ENCODE peak calls at places on chromosomes 11 and 22, in ten cellular contexts. X, M, B, N, I, F, L, K, T and Y are unnamed samples.

GRCh38 chr11:1486054-1486825 is at the start of gene MOB2:
- DNase-seq in F (peak), T (peak), N (peak), X (peak), L (peak), M (no peak), K (peak), B (peak), I (no peak), Y (no peak)

GRCh38 chr22:46421272-46421671 is 85.8 kb downstream of the TRMU start:
- DNase-seq in X (no peak), N (peak), F (no peak), M (no peak), L (no peak), I (no peak), K (no peak), B (peak), T (no peak), Y (no peak)

GRCh38 chr11:103862049-103862826 is 174.2 kb upstream of the DDI1 start:
- DNase-seq in M (no peak), X (no peak), N (no peak), L (no peak), K (no peak), F (no peak), I (no peak), T (no peak), B (no peak), Y (no peak)

GRCh38 chr22:42780070-42780540 is 59.4 kb upstream of the A4GALT start:
- DNase-seq in F (peak), L (peak), X (peak), M (no peak), B (no peak), I (peak), K (peak), T (peak), N (peak), Y (peak)

GRCh38 chr11:124174001-124174400 is 9.1 kb upstream of the OR10D3 start:
- DNase-seq in I (peak), L (no peak), B (no peak), F (peak), K (peak), T (no peak), N (no peak), X (no peak), M (no peak), Y (peak)

GRCh38 chr11:113906515-113906914 is 1.9 kb downstream of the HTR3B start:
- DNase-seq in I (no peak), N (no peak), X (peak), K (no peak), L (no peak), B (no peak), M (no peak), F (no peak), T (no peak), Y (no peak)

GRCh38 chr11:2777396-2777795 is 77.6 kb upstream of the KCNQ1OT1 start:
- DNase-seq in F (peak), M (peak), B (peak), T (peak), X (peak), N (peak), L (no peak), K (peak), I (peak), Y (peak)

GRCh38 chr22:41916745-41917358 is 2.0 kb upstream of the SHISA8 start:
- DNase-seq in I (no peak), F (no peak), K (no peak), L (no peak), B (no peak), T (no peak), N (no peak), M (no peak), X (no peak), Y (no peak)

GRCh38 chr11:2414616-2415015 is 14.1 kb downstream of the TSSC4 start:
- DNase-seq in F (no peak), I (no peak), N (no peak), M (no peak), B (no peak), T (no peak), L (no peak), K (no peak), X (no peak), Y (no peak)

GRCh38 chr22:48237466-48237865 is 1475.0 kb downstream of the TBC1D22A start:
- DNase-seq in M (no peak), X (peak), T (no peak), F (no peak), L (no peak), N (no peak), B (no peak), I (no peak), K (no peak), Y (no peak)

GRCh38 chr11:102583437-102583836 is 41.7 kb downstream of the MMP20 start:
- DNase-seq in T (no peak), M (no peak), B (no peak), I (no peak), X (no peak), F (no peak), L (no peak), N (no peak), K (no peak), Y (no peak)

GRCh38 chr11:117606211-117606610 is 190.8 kb downstream of the DSCAML1 start:
- DNase-seq in N (no peak), L (no peak), X (no peak), I (no peak), K (no peak), T (no peak), M (no peak), F (no peak), B (no peak), Y (no peak)

GRCh38 chr22:17897864-17898263 is 123.6 kb upstream of the BID start:
- DNase-seq in T (no peak), M (no peak), N (no peak), X (no peak), K (no peak), L (no peak), F (no peak), I (no peak), B (no peak), Y (no peak)

GRCh38 chr11:85299247-85299646 is 327.9 kb downstream of the DLG2 start:
- DNase-seq in K (no peak), T (no peak), M (no peak), B (no peak), N (no peak), F (no peak), I (peak), X (no peak), L (no peak), Y (peak)

GRCh38 chr11:134503596-134503995 is 91.6 kb upstream of the B3GAT1 start:
- DNase-seq in T (no peak), X (peak), B (no peak), L (no peak), I (no peak), K (no peak), F (no peak), N (no peak), M (no peak), Y (no peak)

GRCh38 chr11:61518032-61518795 is 9.7 kb downstream of the LRRC10B start:
- DNase-seq in N (no peak), X (no peak), B (no peak), T (no peak), F (no peak), M (no peak), L (no peak), I (no peak), K (no peak), Y (no peak)

GRCh38 chr11:46294365-46295309 is 17.2 kb downstream of the CREB3L1 start:
- DNase-seq in F (peak), K (peak), I (no peak), L (no peak), B (no peak), N (no peak), M (no peak), T (no peak), X (peak), Y (peak)

GRCh38 chr11:46599340-46600067 is 5.7 kb upstream of the AMBRA1 start:
- DNase-seq in N (no peak), L (no peak), B (no peak), X (no peak), I (no peak), K (peak), M (no peak), T (peak), F (no peak), Y (no peak)

GRCh38 chr11:119691020-119691666 is 37.9 kb downstream of the NECTIN1 start:
- DNase-seq in X (no peak), I (no peak), M (no peak), N (no peak), L (no peak), T (no peak), B (no peak), F (no peak), K (no peak), Y (no peak)

GRCh38 chr11:119108151-119108856 is 1.2 kb downstream of the C2CD2L start:
- DNase-seq in F (peak), N (peak), M (no peak), I (no peak), K (peak), B (no peak), T (peak), L (peak), X (peak), Y (peak)

GRCh38 chr11:111793863-111794262 is 27.7 kb upstream of the PPP2R1B start:
- DNase-seq in N (no peak), T (no peak), F (peak), X (no peak), I (no peak), L (no peak), B (no peak), K (no peak), M (no peak), Y (no peak)

GRCh38 chr11:69443138-69443967 is 38.1 kb upstream of the LINC01488 start:
- DNase-seq in X (peak), L (peak), T (peak), K (peak), F (peak), M (peak), B (peak), I (peak), N (peak), Y (peak)

GRCh38 chr11:93718057-93718563 is 23.2 kb downstream of the TAF1D start:
- DNase-seq in N (no peak), B (no peak), M (no peak), K (no peak), L (no peak), I (no peak), F (no peak), X (no peak), T (no peak), Y (no peak)

GRCh38 chr22:24141586-24141985 is 39.7 kb upstream of the SUSD2 start:
- DNase-seq in L (peak), F (peak), N (no peak), B (no peak), X (no peak), M (no peak), K (no peak), I (no peak), T (no peak), Y (peak)

GRCh38 chr11:69381681-69382130 is 87.8 kb downstream of the MYEOV start:
- DNase-seq in T (no peak), K (no peak), B (no peak), N (no peak), L (peak), X (peak), I (no peak), F (no peak), M (no peak), Y (no peak)

GRCh38 chr22:19710020-19710768 is 4.1 kb upstream of the SEPTIN5 start:
- DNase-seq in M (no peak), T (no peak), X (no peak), N (no peak), I (no peak), K (no peak), F (no peak), L (no peak), B (no peak), Y (no peak)

GRCh38 chr22:35486116-35486631 is 54.5 kb upstream of the RASD2 start:
- DNase-seq in F (no peak), T (no peak), X (no peak), K (no peak), N (no peak), M (no peak), I (no peak), B (no peak), L (no peak), Y (no peak)

GRCh38 chr11:119722281-119722794 is 6.7 kb downstream of the NECTIN1 start:
- DNase-seq in T (no peak), F (no peak), N (no peak), K (no peak), L (peak), I (no peak), M (no peak), B (no peak), X (peak), Y (no peak)

GRCh38 chr11:100672483-100673038 is 14.5 kb upstream of the ARHGAP42 start:
- DNase-seq in N (no peak), L (no peak), K (no peak), B (no peak), M (no peak), X (no peak), F (no peak), T (no peak), I (no peak), Y (no peak)
- TF ChIP-seq POLR2A in N (no peak), L (no peak), K (no peak), B (no peak), M (no peak), X (no peak), F (no peak), T (no peak), I (no peak), Y (no peak)

DNA sequence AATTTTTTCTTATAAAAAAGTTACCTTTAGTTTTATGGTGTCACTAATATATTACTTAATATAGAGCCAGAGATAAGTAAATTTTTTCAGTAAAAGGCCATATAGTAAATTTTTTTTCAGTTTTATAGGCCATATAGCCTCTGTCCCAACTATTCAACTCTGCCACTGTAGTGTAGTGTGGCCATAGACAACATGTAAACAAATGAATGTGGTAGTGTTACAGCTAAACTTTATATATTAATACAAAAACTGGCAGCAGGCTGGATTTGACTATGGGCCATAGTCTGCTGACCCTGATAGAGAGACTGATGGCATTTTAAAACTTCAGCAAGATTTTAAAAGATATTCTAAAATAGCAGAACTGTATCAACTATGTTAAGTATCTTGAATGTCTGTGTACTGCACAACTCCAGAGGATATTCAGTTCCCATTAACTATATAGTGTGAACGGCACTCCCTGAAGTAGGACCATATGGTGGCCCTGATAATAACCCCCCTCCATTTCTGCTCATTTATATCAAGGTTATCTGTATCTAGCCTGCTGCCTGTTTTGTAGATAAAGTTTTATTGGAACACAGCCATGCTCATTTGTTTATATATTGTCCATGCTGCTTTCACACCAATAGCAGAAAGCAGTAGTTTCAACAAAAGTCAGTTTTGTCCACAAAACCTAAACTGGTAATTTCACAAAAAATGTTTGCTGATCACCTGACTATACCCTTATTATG is 71.6 kb downstream of the PRMT3 start:
- DNase-seq in L (no peak), M (no peak), F (no peak), B (no peak), T (no peak), I (no peak), N (no peak), X (no peak), K (no peak), Y (no peak)
- TF ChIP-seq POLR2A in L (no peak), M (no peak), F (no peak), B (no peak), T (no peak), I (no peak), N (no peak), X (no peak), K (no peak), Y (no peak)

GRCh38 chr22:44451016-44451415 is 47.0 kb downstream of the RTL6 start:
- DNase-seq in N (no peak), I (no peak), M (no peak), K (no peak), B (no peak), L (no peak), F (no peak), T (no peak), X (peak), Y (no peak)

GRCh38 chr22:44449061-44449682 is 48.9 kb downstream of the RTL6 start:
- DNase-seq in F (peak), L (no peak), K (no peak), T (no peak), I (peak), X (no peak), B (no peak), M (no peak), N (no peak), Y (peak)

GRCh38 chr22:44448271-44448780 is 49.7 kb downstream of the RTL6 start:
- DNase-seq in I (peak), X (peak), L (peak), K (peak), T (peak), B (peak), F (peak), M (peak), N (no peak), Y (peak)

GRCh38 chr22:44449683-44450425 is 48.2 kb downstream of the RTL6 start:
- DNase-seq in X (peak), N (no peak), K (no peak), T (no peak), I (no peak), L (no peak), F (no peak), B (no peak), M (no peak), Y (no peak)

GRCh38 chr22:44450503-44450902 is 47.5 kb downstream of the RTL6 start:
- DNase-seq in X (peak), L (no peak), M (no peak), K (no peak), F (no peak), I (no peak), B (no peak), T (no peak), N (no peak), Y (no peak)
- TF ChIP-seq POLR2A in X (no peak), L (no peak), M (no peak), K (no peak), F (no peak), I (no peak), B (no peak), T (no peak), N (no peak), Y (no peak)

GRCh38 chr22:50305658-50306566 is 1.5 kb downstream of the PLXNB2 start:
- DNase-seq in X (peak), B (peak), F (peak), K (peak), N (peak), L (peak), T (peak), I (peak), M (peak), Y (peak)
- TF ChIP-seq POLR2A in X (no peak), B (no peak), F (peak), K (peak), N (peak), L (peak), T (no peak), I (peak), M (peak), Y (no peak)

GRCh38 chr11:67372993-67373915 is at the start of gene CLCF1:
- DNase-seq in M (peak), I (peak), X (peak), B (peak), L (peak), T (peak), K (peak), N (peak), F (peak), Y (peak)

GRCh38 chr11:67374571-67375276 is 1.3 kb upstream of the CLCF1 start:
- DNase-seq in B (no peak), X (no peak), I (peak), N (no peak), L (no peak), M (no peak), F (no peak), T (no peak), K (peak), Y (no peak)

GRCh38 chr11:67375320-67376021 is 2.1 kb upstream of the CLCF1 start:
- DNase-seq in I (peak), N (no peak), M (no peak), T (no peak), B (no peak), F (no peak), X (no peak), L (no peak), K (no peak), Y (no peak)

GRCh38 chr11:67372232-67372992 is 986 bp downstream of the CLCF1 start:
- DNase-seq in I (no peak), B (no peak), M (no peak), T (no peak), X (no peak), L (no peak), F (no peak), N (no peak), K (peak), Y (no peak)

DNA sequence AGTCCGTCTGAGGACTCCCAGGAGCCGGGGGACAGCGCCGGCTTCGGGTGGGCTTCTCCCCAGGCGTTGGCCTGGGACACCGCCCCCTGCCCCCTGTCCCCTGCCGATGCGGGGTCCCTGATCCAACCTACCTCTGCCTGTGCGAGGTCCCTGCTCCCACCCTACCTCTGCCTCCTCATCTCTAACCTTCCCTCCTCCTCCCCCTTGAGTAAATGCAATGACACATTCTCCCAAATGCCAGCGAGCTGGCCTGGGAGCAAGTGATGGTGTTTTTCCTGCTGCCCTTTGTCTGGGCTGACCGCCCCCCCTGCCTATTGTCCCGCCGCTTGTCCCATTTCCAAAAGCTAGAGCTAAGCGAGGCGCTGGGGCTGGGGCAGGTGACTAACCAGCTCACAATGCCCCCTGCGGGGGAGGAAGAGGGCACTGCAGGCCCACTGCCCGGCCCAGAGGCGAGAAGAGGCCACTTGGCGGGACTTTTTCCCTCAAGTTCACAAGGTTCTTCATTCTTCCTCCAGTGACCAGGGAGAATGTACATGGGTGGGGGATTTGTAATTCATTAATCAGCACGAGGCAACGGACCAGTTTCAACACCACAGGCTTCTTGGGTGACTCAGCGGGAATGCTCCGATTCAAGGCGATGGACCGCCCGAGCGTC is 645 bp upstream of the CLCF1 start:
- DNase-seq in N (peak), L (peak), M (no peak), T (peak), K (peak), F (peak), X (peak), I (peak), B (peak), Y (peak)
- TF ChIP-seq POLR2A in N (peak), L (no peak), M (no peak), T (peak), K (peak), F (peak), X (no peak), I (peak), B (no peak), Y (peak)

GRCh38 chr22:38505595-38506117 is 455 bp downstream of the DDX17 start:
- DNase-seq in I (peak), T (peak), X (peak), N (peak), L (peak), K (peak), M (peak), B (peak), F (peak), Y (peak)
- TF ChIP-seq POLR2A in I (peak), T (peak), X (no peak), N (peak), L (no peak), K (peak), M (peak), B (peak), F (no peak), Y (peak)

GRCh38 chr11:9518835-9519234 is 54.6 kb upstream of the WEE1 start:
- DNase-seq in N (no peak), T (no peak), K (no peak), F (no peak), B (no peak), M (no peak), X (no peak), L (no peak), I (no peak), Y (no peak)
- TF ChIP-seq POLR2A in N (no peak), T (no peak), K (no peak), F (no peak), B (no peak), M (no peak), X (no peak), L (no peak), I (no peak), Y (no peak)